ENCODE peak calls at places on chromosomes 12 and 14, in five cellular contexts. N is A673, B is gastrocnemius medialis, M is right lobe of liver, H is psoas muscle. K is an unnamed sample.
A peak's percentile ranks its signal among the peaks of the same experiment; 100 is the strongest.

GRCh38 chr14:88468396-88468795 is 82.9 kb downstream of the SPATA7 start:
- DNase-seq in N (no peak), B (no peak), M (no peak), H (no peak), K (no peak)

GRCh38 chr12:113278631-113279030 is 56.3 kb downstream of the SLC8B1 start:
- DNase-seq in N (no peak), B (no peak), M (no peak), H (peak; percentile 12), K (no peak)

GRCh38 chr12:16056910-16057309 is 145.8 kb downstream of the DERA start:
- DNase-seq in N (no peak), B (no peak), M (no peak), H (no peak), K (no peak)

GRCh38 chr12:16198884-16199283 is 78.6 kb downstream of the SLC15A5 start:
- DNase-seq in N (no peak), B (no peak), M (no peak), H (no peak), K (no peak)

GRCh38 chr14:65854215-65854614 is 441.7 kb downstream of the FUT8 start:
- DNase-seq in N (no peak), B (no peak), M (no peak), H (no peak), K (peak; percentile 21)

GRCh38 chr12:49420556-49420955 is 53.3 kb downstream of the SPATS2 start:
- DNase-seq in N (no peak), B (no peak), M (no peak), H (no peak), K (no peak)

GRCh38 chr14:37172024-37172869 is at the start of gene SLC25A21:
- DNase-seq in N (peak; percentile 91), B (peak; percentile 67), M (peak; percentile 76), H (peak; percentile 84), K (peak; percentile 85)

GRCh38 chr12:31117203-31118011 is 43.7 kb downstream of the DDX11 start:
- DNase-seq in N (peak; percentile 70), B (no peak), M (peak; percentile 61), H (no peak), K (no peak)

GRCh38 chr12:67698711-67699603 is 50.4 kb downstream of the DYRK2 start:
- DNase-seq in N (no peak), B (no peak), M (no peak), H (no peak), K (no peak)

GRCh38 chr12:123150804-123151678 is at the start of gene PITPNM2:
- DNase-seq in N (peak; percentile 72), B (peak; percentile 53), M (peak; percentile 71), H (peak; percentile 81), K (no peak)

GRCh38 chr12:49189731-49190314 is 943 bp upstream of the TUBA1A start:
- DNase-seq in N (no peak), B (no peak), M (no peak), H (no peak), K (no peak)

GRCh38 chr14:35760143-35760542 is 49.0 kb downstream of the RALGAPA1 start:
- DNase-seq in N (no peak), B (no peak), M (no peak), H (no peak), K (no peak)

GRCh38 chr12:47281667-47282171 is 202.0 kb upstream of the AMIGO2 start:
- DNase-seq in N (no peak), B (no peak), M (no peak), H (no peak), K (no peak)

GRCh38 chr12:52423661-52424503 is 10.3 kb downstream of the KRT75 start:
- DNase-seq in N (no peak), B (no peak), M (no peak), H (no peak), K (no peak)

GRCh38 chr14:52299692-52300278 is 14.3 kb upstream of the PTGER2 start:
- DNase-seq in N (peak; percentile 64), B (no peak), M (no peak), H (no peak), K (no peak)

GRCh38 chr12:98423963-98424362 is 91.4 kb upstream of the TMPO start:
- DNase-seq in N (no peak), B (no peak), M (no peak), H (no peak), K (no peak)

DNA sequence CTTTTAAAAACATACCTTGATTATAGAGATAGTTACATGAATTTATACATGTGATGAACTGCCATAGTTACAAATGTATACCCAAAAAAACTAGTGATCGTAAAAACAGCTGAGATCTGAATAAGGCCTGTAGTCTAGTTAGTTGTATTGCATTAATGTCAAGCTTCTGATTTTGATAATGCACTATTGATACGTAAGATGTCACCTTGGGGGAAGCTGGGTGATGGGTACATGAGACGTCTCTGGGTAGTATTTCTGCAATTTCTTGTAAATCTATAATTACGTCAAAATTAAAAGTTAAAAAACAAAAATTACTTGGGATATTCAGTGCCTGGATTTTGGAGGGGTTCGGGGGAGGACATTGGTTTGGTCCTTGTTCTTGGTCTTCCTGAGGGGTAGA is 144.4 kb downstream of the SAMD4A start:
- DNase-seq in N (no peak), B (no peak), M (no peak), H (no peak), K (no peak)
- H3K27ac ChIP-seq in N (no peak overlapping the region), B (peak overlapping the region; percentile 88), M (no peak overlapping the region), H (peak overlapping the region; percentile 89), K (peak overlapping the region; percentile 88)

GRCh38 chr14:81070511-81070910 is 115.1 kb downstream of the TSHR start:
- DNase-seq in N (no peak), B (no peak), M (no peak), H (no peak), K (no peak)
- H3K4me1 ChIP-seq in N (no peaks in the 10 kb centered on the region), B (no peaks in the 10 kb centered on the region), M (no peaks in the 10 kb centered on the region), H (no peaks in the 10 kb centered on the region), K (no peaks in the 10 kb centered on the region)

GRCh38 chr14:61549425-61549824 is 145.9 kb upstream of the HIF1A start:
- DNase-seq in N (no peak), B (no peak), M (no peak), H (no peak), K (no peak)
- H3K27ac ChIP-seq in N (no peak overlapping the region), B (no peak overlapping the region), M (no peak overlapping the region), H (no peak overlapping the region), K (no peak overlapping the region)

GRCh38 chr14:64725879-64726584 is 21.8 kb downstream of the PLEKHG3 start:
- DNase-seq in N (no peak), B (peak; percentile 6), M (no peak), H (no peak), K (no peak)

GRCh38 chr14:64728106-64728505 is 23.9 kb downstream of the PLEKHG3 start:
- DNase-seq in N (no peak), B (no peak), M (peak; percentile 40), H (no peak), K (no peak)

GRCh38 chr14:64725360-64725815 is 21.2 kb downstream of the PLEKHG3 start:
- DNase-seq in N (peak; percentile 77), B (peak; percentile 9), M (peak; percentile 26), H (peak; percentile 30), K (no peak)

GRCh38 chr14:64727551-64728071 is 23.4 kb downstream of the PLEKHG3 start:
- DNase-seq in N (no peak), B (no peak), M (peak; percentile 49), H (peak; percentile 42), K (no peak)

DNA sequence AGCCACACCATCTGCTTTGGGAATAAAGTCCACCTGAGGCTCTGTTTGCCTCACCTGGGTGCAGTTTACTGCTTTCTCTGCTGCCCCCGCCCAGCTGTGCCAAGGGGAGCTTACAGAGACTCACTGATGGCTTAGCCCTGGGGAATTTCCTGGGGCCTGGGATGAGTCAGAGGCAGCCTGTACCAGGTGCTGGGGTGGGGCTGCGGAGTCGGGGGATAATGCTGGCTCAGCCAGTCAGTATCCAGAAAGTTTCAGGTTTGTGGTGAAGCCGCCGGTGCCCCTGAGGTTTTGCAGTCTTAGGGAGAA is 22.3 kb downstream of the PLEKHG3 start:
- DNase-seq in N (no peak), B (no peak), M (peak; percentile 50), H (peak; percentile 42), K (no peak)
- H3K4me1 ChIP-seq in N (peaks cover 29% of the 10 kb centered on the region), B (no peaks in the 10 kb centered on the region), M (no peaks in the 10 kb centered on the region), H (peaks cover 5% of the 10 kb centered on the region), K (no peaks in the 10 kb centered on the region)

GRCh38 chr14:69696633-69697557 is 70.0 kb upstream of the SRSF5 start:
- DNase-seq in N (peak; percentile 28), B (no peak), M (no peak), H (no peak), K (no peak)
- H3K27ac ChIP-seq in N (peak overlapping the region; percentile 15), B (peak overlapping the region; percentile 59), M (no peak overlapping the region), H (peak overlapping the region; percentile 47), K (peak overlapping the region; percentile 63)

GRCh38 chr12:104672096-104672445 is 215.3 kb downstream of the CHST11 start:
- DNase-seq in N (no peak), B (no peak), M (no peak), H (no peak), K (no peak)
- H3K4me1 ChIP-seq in N (peaks cover 6% of the 10 kb centered on the region), B (peaks cover 23% of the 10 kb centered on the region), M (no peaks in the 10 kb centered on the region), H (peaks cover 15% of the 10 kb centered on the region), K (no peaks in the 10 kb centered on the region)

DNA sequence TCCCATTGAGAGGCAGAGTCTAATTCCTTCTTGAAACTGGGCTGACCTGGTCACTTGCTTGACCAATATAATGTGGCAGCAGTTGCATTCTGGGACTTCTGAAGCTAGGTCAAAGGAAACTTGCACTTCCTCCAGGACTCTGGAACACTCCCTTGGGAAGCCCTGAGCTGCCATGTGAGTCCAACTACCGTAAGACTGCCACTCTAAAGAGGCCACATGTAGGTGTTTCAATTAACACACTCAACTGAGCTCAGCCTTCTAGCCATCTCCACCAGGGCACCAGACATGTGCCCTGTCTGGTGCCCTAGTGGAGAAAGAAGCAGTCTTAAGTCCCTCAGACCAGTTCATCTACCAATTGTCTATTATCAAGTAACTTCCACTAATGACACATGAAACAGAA is 6.1 kb upstream of the TEP1 start:
- DNase-seq in N (no peak), B (no peak), M (no peak), H (no peak), K (no peak)
- H3K27ac ChIP-seq in N (no peak overlapping the region), B (no peak overlapping the region), M (no peak overlapping the region), H (peak overlapping the region; percentile 38), K (no peak overlapping the region)

GRCh38 chr12:120242275-120242799 is 23.2 kb downstream of the PXN start:
- DNase-seq in N (no peak), B (no peak), M (no peak), H (no peak), K (no peak)
- H3K4me1 ChIP-seq in N (peaks cover 36% of the 10 kb centered on the region), B (peaks cover 90% of the 10 kb centered on the region), M (no peaks in the 10 kb centered on the region), H (peaks cover 87% of the 10 kb centered on the region), K (peaks cover 94% of the 10 kb centered on the region)

DNA sequence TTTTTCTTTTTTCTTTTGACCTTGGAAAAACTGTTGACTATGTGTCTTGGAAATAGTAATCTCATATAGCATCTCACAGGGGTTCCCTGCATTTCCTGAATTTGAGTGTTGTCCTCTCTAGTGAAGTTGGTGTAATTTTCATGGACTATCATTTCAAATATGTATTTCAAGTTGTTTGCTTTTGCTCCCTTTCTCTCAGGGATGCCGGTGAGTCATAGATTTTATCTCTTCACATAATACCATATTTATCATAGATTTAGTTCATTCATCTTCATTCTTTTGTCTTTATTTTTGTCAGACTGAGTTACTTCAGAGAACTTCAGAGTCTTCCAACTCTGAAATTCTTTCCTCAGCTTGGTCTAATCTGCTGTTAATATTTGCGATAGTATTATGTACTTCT is 1320.6 kb downstream of the LRFN5 start:
- DNase-seq in N (no peak), B (no peak), M (no peak), H (no peak), K (no peak)
- H3K27ac ChIP-seq in N (no peak overlapping the region), B (no peak overlapping the region), M (no peak overlapping the region), H (no peak overlapping the region), K (no peak overlapping the region)

K was measured in right atrium auricular region.